ENCODE peak calls at places on chromosomes 1 and 21, in ten cellular contexts. P, K, Y, B, D, F, R, I, O and T are unnamed samples.

GRCh38 chr1:59541891-59542290 is 245.0 kb downstream of the FGGY start:
- DNase-seq in P (no peak), K (peak; percentile 60), Y (no peak), B (peak; percentile 35), D (peak; percentile 47), F (no peak), R (no peak), I (no peak), O (no peak), T (no peak)

GRCh38 chr1:117556976-117557375 is 48.9 kb upstream of the TENT5C start:
- DNase-seq in P (no peak), K (no peak), Y (no peak), B (no peak), D (no peak), F (no peak), R (no peak), I (no peak), O (no peak), T (no peak)

GRCh38 chr1:20184997-20185833 is 681 bp upstream of the UBXN10 start:
- DNase-seq in P (no peak), K (no peak), Y (no peak), B (no peak), D (no peak), F (peak; percentile 62), R (no peak), I (no peak), O (no peak), T (peak; percentile 35)

GRCh38 chr1:173431663-173432045 is 45.5 kb upstream of the PRDX6 start:
- DNase-seq in P (no peak), K (no peak), Y (peak; percentile 65), B (peak; percentile 41), D (no peak), F (no peak), R (no peak), I (no peak), O (no peak), T (no peak)

GRCh38 chr1:63671514-63671913 is 78.3 kb downstream of the PGM1 start:
- DNase-seq in P (no peak), K (no peak), Y (no peak), B (no peak), D (no peak), F (no peak), R (no peak), I (no peak), O (no peak), T (no peak)

GRCh38 chr1:174931214-174931613 is 68.5 kb upstream of the CACYBP start:
- DNase-seq in P (no peak), K (no peak), Y (peak; percentile 28), B (no peak), D (no peak), F (no peak), R (no peak), I (no peak), O (no peak), T (no peak)

GRCh38 chr1:39196244-39197215 is 8.0 kb upstream of the MACF1 start:
- DNase-seq in P (no peak), K (peak; percentile 79), Y (peak; percentile 55), B (peak; percentile 50), D (peak; percentile 68), F (peak; percentile 72), R (no peak), I (no peak), O (no peak), T (peak; percentile 39)

GRCh38 chr1:24963943-24964677 is 34.0 kb upstream of the RUNX3 start:
- DNase-seq in P (no peak), K (peak; percentile 23), Y (no peak), B (no peak), D (no peak), F (no peak), R (peak; percentile 48), I (no peak), O (no peak), T (no peak)

GRCh38 chr1:41724248-41724647 is 194.5 kb downstream of the HIVEP3 start:
- DNase-seq in P (no peak), K (no peak), Y (no peak), B (peak; percentile 54), D (no peak), F (no peak), R (no peak), I (no peak), O (no peak), T (no peak)

GRCh38 chr1:203295796-203296195 is 9.5 kb upstream of the BTG2 start:
- DNase-seq in P (no peak), K (no peak), Y (no peak), B (no peak), D (no peak), F (no peak), R (no peak), I (no peak), O (no peak), T (no peak)

GRCh38 chr1:203296456-203297073 is 8.8 kb upstream of the BTG2 start:
- DNase-seq in P (no peak), K (no peak), Y (no peak), B (no peak), D (no peak), F (no peak), R (no peak), I (no peak), O (no peak), T (no peak)

GRCh38 chr1:209428241-209428921 is 155.1 kb upstream of the CAMK1G start:
- DNase-seq in P (no peak), K (no peak), Y (no peak), B (no peak), D (no peak), F (no peak), R (no peak), I (peak; percentile 93), O (no peak), T (no peak)

DNA sequence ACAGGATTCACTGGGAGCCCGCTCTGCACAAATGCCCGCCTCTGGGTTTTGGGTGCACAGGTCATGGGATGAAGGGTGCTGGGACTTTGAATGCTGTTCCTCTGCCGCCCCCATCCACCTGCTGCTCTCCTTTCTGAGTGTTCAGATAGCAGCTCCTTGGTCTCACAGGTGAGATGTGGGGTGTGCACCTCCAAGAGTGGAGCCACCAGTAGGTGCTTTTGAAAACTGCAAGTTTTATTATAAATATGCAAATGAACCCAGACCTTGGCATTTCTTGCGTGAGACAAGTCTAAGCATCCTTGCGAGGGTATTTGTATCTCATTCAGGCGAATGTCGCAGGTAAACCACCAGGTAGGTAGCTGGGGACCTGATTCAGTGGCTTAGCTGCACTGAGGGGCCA is 30.2 kb downstream of the OBSCN start:
- DNase-seq in P (no peak), K (no peak), Y (no peak), B (no peak), D (no peak), F (no peak), R (no peak), I (no peak), O (no peak), T (no peak)
- H3K9me3 ChIP-seq in P (peaks cover 5% of the 10 kb centered on the region), K (peaks cover 2% of the 10 kb centered on the region), Y (peaks cover 3% of the 10 kb centered on the region), B (peaks cover 23% of the 10 kb centered on the region), D (peaks cover 20% of the 10 kb centered on the region), F (no peaks in the 10 kb centered on the region), R (peaks cover 16% of the 10 kb centered on the region), I (peaks cover 30% of the 10 kb centered on the region), O (peaks cover 5% of the 10 kb centered on the region), T (peaks cover 5% of the 10 kb centered on the region)

DNA sequence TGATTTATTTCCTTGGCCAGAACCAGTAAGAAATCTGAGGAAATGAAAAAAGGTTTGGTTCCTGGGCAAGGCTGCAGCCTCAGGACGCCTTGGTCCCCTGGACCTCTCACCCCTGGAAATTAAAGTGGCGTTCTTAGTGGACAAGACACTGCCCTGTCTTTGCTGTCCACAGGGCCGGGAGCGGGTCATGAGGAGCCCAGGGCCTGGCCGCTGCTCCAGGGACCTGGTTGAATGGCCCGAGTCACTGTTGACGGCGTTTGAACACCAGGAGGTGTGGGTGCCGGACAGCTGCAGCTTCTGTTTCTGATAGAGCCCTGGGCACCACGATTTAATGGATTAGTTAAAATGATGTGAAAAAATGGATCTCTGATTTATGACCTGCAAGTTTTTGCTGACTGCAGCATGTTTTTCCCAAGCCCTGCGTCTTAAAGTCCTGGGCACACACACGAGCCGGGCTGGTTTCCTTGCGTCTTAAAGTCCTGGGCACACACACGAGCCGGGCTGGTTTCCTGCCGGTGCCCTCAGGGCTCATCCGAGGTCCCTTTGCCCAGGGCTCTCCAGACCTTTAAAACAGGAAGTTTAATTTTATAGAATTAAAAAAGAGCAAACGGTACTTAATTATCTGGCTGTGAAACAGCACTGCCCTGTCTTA is 74.1 kb upstream of the ACTRT2 start:
- DNase-seq in P (no peak), K (no peak), Y (no peak), B (no peak), D (no peak), F (no peak), R (no peak), I (no peak), O (no peak), T (no peak)
- H3K9me3 ChIP-seq in P (no peaks in the 10 kb centered on the region), K (peaks cover 6% of the 10 kb centered on the region), Y (no peaks in the 10 kb centered on the region), B (peaks cover 56% of the 10 kb centered on the region), D (peaks cover 4% of the 10 kb centered on the region), F (no peaks in the 10 kb centered on the region), R (no peaks in the 10 kb centered on the region), I (peaks cover under 1% of the 10 kb centered on the region), O (no peaks in the 10 kb centered on the region), T (no peaks in the 10 kb centered on the region)

DNA sequence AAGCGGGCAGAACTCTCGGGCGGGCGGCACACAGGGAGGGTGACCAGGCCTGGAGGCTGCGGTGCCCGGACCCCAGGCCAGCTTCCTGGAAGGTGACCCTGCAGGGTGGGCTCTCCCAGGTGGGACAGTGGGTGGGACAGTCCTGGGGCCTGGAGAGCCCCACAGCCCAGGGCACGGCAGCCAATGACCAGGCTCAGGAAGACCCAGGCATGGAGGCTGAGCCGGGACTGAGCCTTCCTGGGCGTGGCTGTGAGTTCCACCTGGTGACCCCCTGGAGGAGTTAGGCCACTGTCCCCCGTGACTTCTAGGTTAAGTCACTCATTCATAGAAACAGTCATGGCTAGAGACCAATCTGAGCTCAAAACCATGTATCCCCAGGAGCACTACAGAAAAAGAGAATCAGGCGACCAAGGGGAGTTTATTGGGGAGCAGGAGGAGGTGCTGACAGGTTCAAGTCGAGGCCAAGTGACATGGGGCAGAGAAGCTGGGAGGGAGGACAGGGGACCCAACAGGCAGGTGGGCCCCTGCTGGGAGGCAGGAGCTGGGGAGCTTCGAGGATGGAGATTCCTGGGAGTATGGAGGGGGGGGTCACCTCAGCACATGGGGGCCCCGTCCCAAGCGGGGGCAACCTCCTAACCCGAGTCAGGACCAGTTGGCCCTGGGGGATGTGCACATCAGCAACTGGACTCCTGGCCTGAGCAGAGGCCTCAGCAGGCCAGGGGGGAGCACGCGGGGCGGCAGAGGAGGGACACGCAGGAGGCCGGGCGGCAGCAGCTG is 1.2 kb downstream of the KRTAP10-5 start:
- DNase-seq in P (no peak), K (no peak), Y (no peak), B (no peak), D (no peak), F (peak; percentile 31), R (no peak), I (no peak), O (no peak), T (no peak)
- H3K9me3 ChIP-seq in P (peaks cover 7% of the 10 kb centered on the region), K (no peaks in the 10 kb centered on the region), Y (no peaks in the 10 kb centered on the region), B (peaks cover 11% of the 10 kb centered on the region), D (peaks cover 10% of the 10 kb centered on the region), F (no peaks in the 10 kb centered on the region), R (peaks cover 10% of the 10 kb centered on the region), I (peaks cover 38% of the 10 kb centered on the region), O (peaks cover 7% of the 10 kb centered on the region), T (no peaks in the 10 kb centered on the region)

DNA sequence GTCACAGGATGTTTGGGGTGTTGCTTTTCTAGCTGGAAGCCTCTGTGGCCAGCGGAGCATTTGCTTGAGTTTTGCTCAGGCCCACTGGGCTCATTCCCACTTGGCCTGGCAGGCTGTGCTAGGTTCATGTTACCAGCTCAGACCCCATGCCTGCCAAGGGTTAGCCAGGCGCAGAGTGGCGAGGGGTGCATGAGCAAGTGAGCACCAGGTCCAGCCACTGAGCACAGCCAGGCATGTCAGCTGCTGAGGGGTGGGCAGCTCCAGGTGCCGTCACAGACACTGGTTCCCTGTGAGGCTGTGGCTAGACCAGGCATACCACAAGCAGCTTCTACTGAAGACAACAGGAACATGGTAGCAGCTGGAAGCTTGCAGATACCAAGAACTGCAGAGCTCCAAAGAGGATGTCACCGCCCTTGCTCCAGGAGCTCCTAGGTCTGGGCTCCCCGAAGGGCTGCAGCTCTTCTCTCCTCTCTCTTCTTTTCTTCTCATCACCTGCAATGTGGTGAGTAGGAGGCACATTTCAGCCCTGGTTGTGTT is 52.0 kb upstream of the CYYR1 start:
- DNase-seq in P (no peak), K (no peak), Y (no peak), B (no peak), D (no peak), F (no peak), R (peak; percentile 5), I (no peak), O (no peak), T (no peak)
- H3K9me3 ChIP-seq in P (no peaks in the 10 kb centered on the region), K (no peaks in the 10 kb centered on the region), Y (no peaks in the 10 kb centered on the region), B (no peaks in the 10 kb centered on the region), D (no peaks in the 10 kb centered on the region), F (no peaks in the 10 kb centered on the region), R (no peaks in the 10 kb centered on the region), I (peaks cover 4% of the 10 kb centered on the region), O (peaks cover 4% of the 10 kb centered on the region), T (no peaks in the 10 kb centered on the region)